ENCODE peak calls at places on chromosome 19, in four cellular contexts. T is psoas muscle, K is tibial nerve, G is PC-9. X is an unnamed sample.

GRCh38 chr19:996051-996838 is 4.0 kb upstream of the GRIN3B start:
- DNase-seq in K (no peak), T (no peak), G (no peak), X (no peak)

GRCh38 chr19:7673995-7674667 is 2.8 kb upstream of the MCEMP1 start:
- DNase-seq in K (peak; percentile 50), T (peak; percentile 63), G (peak; percentile 66), X (no peak)

GRCh38 chr19:47176627-47177090 is 46.0 kb downstream of the SAE1 start:
- DNase-seq in G (no peak), K (peak; percentile 36), T (no peak), X (no peak)

GRCh38 chr19:15087182-15087581 is 5.2 kb downstream of the OR1I1 start:
- DNase-seq in G (no peak), T (no peak), K (no peak), X (no peak)

GRCh38 chr19:51458899-51459592 is 792 bp upstream of the SIGLEC8 start:
- DNase-seq in K (no peak), G (no peak), T (no peak), X (no peak)

GRCh38 chr19:47445937-47446402 is 25.7 kb downstream of the SLC8A2 start:
- DNase-seq in G (no peak), K (no peak), T (peak; percentile 40), X (no peak)

GRCh38 chr19:30307191-30307974 is 64.8 kb upstream of the ZNF536 start:
- DNase-seq in T (no peak), K (no peak), G (no peak), X (no peak)

GRCh38 chr19:33797821-33798633 is 1.4 kb downstream of the KCTD15 start:
- DNase-seq in K (no peak), G (no peak), T (peak; percentile 55), X (no peak)

GRCh38 chr19:47032171-47032811 is 12.7 kb downstream of the NPAS1 start:
- DNase-seq in K (no peak), G (peak; percentile 66), T (no peak), X (no peak)

GRCh38 chr19:57351867-57352266 is 796 bp downstream of the ZNF304 start:
- DNase-seq in K (no peak), T (no peak), G (no peak), X (no peak)

GRCh38 chr19:18477974-18478373 is 40.0 kb upstream of the ISYNA1 start:
- DNase-seq in G (no peak), T (no peak), K (no peak), X (no peak)

GRCh38 chr19:18475762-18476331 is 37.9 kb upstream of the ISYNA1 start:
- DNase-seq in G (no peak), T (no peak), K (no peak), X (no peak)

GRCh38 chr19:18477042-18477760 is 39.3 kb upstream of the ISYNA1 start:
- DNase-seq in G (no peak), T (no peak), K (no peak), X (no peak)

GRCh38 chr19:18475004-18475453 is 37.1 kb upstream of the ISYNA1 start:
- DNase-seq in G (no peak), T (no peak), K (no peak), X (no peak)

DNA sequence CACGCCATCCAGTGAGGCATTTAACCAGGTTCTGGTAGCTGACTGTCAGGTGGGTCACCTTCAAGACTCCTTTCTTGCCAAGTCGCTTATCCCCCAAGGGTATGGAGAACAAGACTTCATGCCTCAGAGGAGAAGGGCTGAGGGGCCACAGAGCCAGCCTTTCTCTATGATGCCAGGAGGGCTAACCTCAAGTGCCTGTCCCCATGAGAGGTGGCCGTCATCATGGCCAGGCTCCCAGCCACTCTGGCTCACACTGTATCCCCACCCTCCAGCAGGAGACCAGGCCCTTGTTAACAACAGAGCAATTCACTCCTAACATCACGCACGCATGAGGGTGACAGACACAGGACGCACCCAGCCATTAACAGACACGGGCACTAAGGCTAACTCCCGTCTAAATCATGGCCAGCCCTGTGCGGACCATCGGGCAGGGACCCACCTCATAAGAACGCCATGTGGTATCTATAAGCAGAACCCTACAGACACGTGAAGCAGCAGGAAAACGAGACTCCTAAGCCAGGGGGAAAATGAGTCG is 38.6 kb upstream of the ISYNA1 start:
- DNase-seq in T (no peak), G (no peak), K (no peak), X (no peak)
- H3K4me1 ChIP-seq in T (peaks cover 86% of the 10 kb centered on the region), G (peaks cover 22% of the 10 kb centered on the region), K (no peaks in the 10 kb centered on the region), X (peaks cover 67% of the 10 kb centered on the region)

GRCh38 chr19:2213799-2214198 is 22.3 kb downstream of the PLEKHJ1 start:
- DNase-seq in K (no peak), T (no peak), G (no peak), X (no peak)

GRCh38 chr19:2214253-2214652 is 21.9 kb downstream of the PLEKHJ1 start:
- DNase-seq in T (no peak), G (no peak), K (no peak), X (no peak)

GRCh38 chr19:2210987-2211740 is 25.0 kb downstream of the PLEKHJ1 start:
- DNase-seq in K (no peak), T (no peak), G (no peak), X (no peak)

GRCh38 chr19:2215281-2215751 is 20.8 kb downstream of the PLEKHJ1 start:
- DNase-seq in T (no peak), G (no peak), K (no peak), X (no peak)

GRCh38 chr19:2212861-2213711 is 23.0 kb downstream of the PLEKHJ1 start:
- DNase-seq in T (no peak), G (no peak), K (no peak), X (no peak)
- H3K4me1 ChIP-seq in T (no peaks in the 10 kb centered on the region), G (no peaks in the 10 kb centered on the region), K (no peaks in the 10 kb centered on the region), X (peaks cover 16% of the 10 kb centered on the region)

GRCh38 chr19:42083537-42083936 is 7.6 kb downstream of the ZNF574 start:
- DNase-seq in G (no peak), K (no peak), T (no peak), X (no peak)

GRCh38 chr19:42088471-42089190 is 12.7 kb downstream of the ZNF574 start:
- DNase-seq in T (no peak), K (no peak), G (no peak), X (no peak)

GRCh38 chr19:42089191-42089750 is 13.3 kb downstream of the ZNF574 start:
- DNase-seq in K (no peak), T (no peak), G (no peak), X (no peak)

GRCh38 chr19:42086770-42087550 is 11.0 kb downstream of the ZNF574 start:
- DNase-seq in K (no peak), T (no peak), G (no peak), X (no peak)

DNA sequence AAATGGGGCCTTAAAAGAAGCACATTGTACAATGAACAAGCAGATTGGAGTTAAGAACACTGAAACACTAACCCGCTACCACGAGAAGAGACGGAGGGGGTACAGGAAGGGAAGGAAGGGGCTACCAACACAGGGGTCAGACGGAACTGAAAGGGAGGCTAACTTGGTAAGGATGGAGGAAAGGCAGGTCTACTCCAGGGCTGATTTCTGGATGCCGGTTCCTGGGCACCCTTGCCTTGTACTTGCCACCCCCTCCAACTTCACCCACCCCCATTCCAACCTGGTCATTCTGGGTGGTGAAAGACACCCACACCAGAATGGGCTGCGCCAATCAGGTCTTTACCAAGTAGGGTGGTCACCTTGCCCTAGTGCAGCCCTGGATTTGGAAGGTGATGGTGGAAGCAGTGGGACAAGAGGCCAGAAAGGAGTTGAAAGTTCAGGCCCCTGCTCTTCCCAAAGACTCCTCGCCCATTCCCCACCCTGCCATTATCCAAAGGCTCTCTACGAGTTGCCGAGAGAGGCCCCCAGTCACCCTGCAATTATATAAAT is 10.3 kb downstream of the ZNF574 start:
- DNase-seq in G (no peak), T (no peak), K (no peak), X (no peak)
- H3K4me1 ChIP-seq in G (peaks cover 11% of the 10 kb centered on the region), T (no peaks in the 10 kb centered on the region), K (no peaks in the 10 kb centered on the region), X (no peaks in the 10 kb centered on the region)

GRCh38 chr19:3383121-3383722 is 16.8 kb downstream of the NFIC start:
- DNase-seq in K (peak; percentile 48), T (peak; percentile 63), G (no peak), X (no peak)

GRCh38 chr19:3381701-3382372 is 15.5 kb downstream of the NFIC start:
- DNase-seq in G (no peak), K (no peak), T (no peak), X (no peak)

GRCh38 chr19:3380829-3381228 is 14.4 kb downstream of the NFIC start:
- DNase-seq in G (no peak), K (no peak), T (no peak), X (no peak)

GRCh38 chr19:3378352-3379146 is 12.2 kb downstream of the NFIC start:
- DNase-seq in K (no peak), G (no peak), T (no peak), X (no peak)

GRCh38 chr19:3382460-3383100 is 16.2 kb downstream of the NFIC start:
- DNase-seq in K (no peak), T (no peak), G (no peak), X (no peak)
- H3K4me1 ChIP-seq in K (no peaks in the 10 kb centered on the region), T (peaks cover 71% of the 10 kb centered on the region), G (no peaks in the 10 kb centered on the region), X (peaks cover 53% of the 10 kb centered on the region)

GRCh38 chr19:41303941-41304340 is 6.0 kb upstream of the CCDC97 start:
- DNase-seq in K (no peak), G (no peak), T (no peak), X (no peak)
- H3K4me1 ChIP-seq in K (no peaks in the 10 kb centered on the region), G (peaks cover 3% of the 10 kb centered on the region), T (peaks cover 24% of the 10 kb centered on the region), X (peaks cover 72% of the 10 kb centered on the region)